ENCODE peak calls at places on chromosomes 1 and 21, in six cellular contexts. K is AG04450, W is epithelial cell of esophagus, B is cardiac fibroblast, F is fibroblast of lung, Y is adrenal gland. R is an unnamed sample.

GRCh38 chr1:97138515-97139032 is 417.0 kb downstream of the PTBP2 start:
- DNase-seq in W (no peak), Y (no peak), K (no peak), F (no peak), B (no peak), R (no peak)

GRCh38 chr1:6519935-6520621 is 28.6 kb upstream of the PLEKHG5 start:
- DNase-seq in W (peak), K (peak), B (peak), F (peak), Y (peak), R (peak)

GRCh38 chr1:192913683-192914082 is 104.8 kb downstream of the RGS2 start:
- DNase-seq in K (no peak), W (peak), Y (no peak), F (no peak), B (no peak), R (no peak)

GRCh38 chr1:226656601-226657277 is 82.3 kb downstream of the ITPKB start:
- DNase-seq in F (peak), W (peak), K (no peak), B (peak), Y (no peak), R (peak)

GRCh38 chr21:38937844-38938243 is 132.1 kb downstream of the ETS2 start:
- DNase-seq in B (no peak), K (no peak), Y (no peak), F (no peak), W (no peak), R (no peak)

GRCh38 chr1:153585009-153585408 is 19.4 kb upstream of the S100A2 start:
- DNase-seq in F (no peak), Y (no peak), W (no peak), B (no peak), K (no peak), R (no peak)

GRCh38 chr1:23122023-23122738 is 46.5 kb downstream of the LUZP1 start:
- DNase-seq in Y (peak), K (no peak), W (peak), F (peak), B (peak), R (peak)

GRCh38 chr1:12708956-12709555 is 6.9 kb upstream of the AADACL3 start:
- DNase-seq in W (peak), B (peak), K (no peak), Y (no peak), F (no peak), R (no peak)

GRCh38 chr1:975896-976683 is 5.8 kb downstream of the PERM1 start:
- DNase-seq in F (peak), Y (peak), K (no peak), B (peak), W (peak), R (peak)

GRCh38 chr21:17679002-17679600 is 66.4 kb upstream of the BTG3 start:
- DNase-seq in K (peak), Y (no peak), W (peak), B (peak), F (peak), R (peak)

GRCh38 chr1:44805311-44806024 is 1.7 kb downstream of the DYNLT4 start:
- DNase-seq in K (no peak), Y (no peak), W (no peak), B (no peak), F (no peak), R (no peak)

GRCh38 chr1:9296850-9297249 is 4.2 kb downstream of the SPSB1 start:
- DNase-seq in Y (no peak), K (no peak), B (no peak), W (no peak), F (no peak), R (no peak)
- H3K4me3 ChIP-seq in Y (no peak), K (no peak), B (no peak), W (no peak), F (no peak), R (no peak)

GRCh38 chr1:26529405-26529654 is 231 bp upstream of the RPS6KA1 start:
- DNase-seq in B (no peak), Y (no peak), W (no peak), K (no peak), F (no peak), R (no peak)

GRCh38 chr1:26529655-26530539 is at the start of gene RPS6KA1:
- DNase-seq in Y (peak), F (peak), W (peak), B (no peak), K (no peak), R (peak)

GRCh38 chr1:26530540-26530897 is 958 bp downstream of the RPS6KA1 start:
- DNase-seq in K (no peak), Y (no peak), F (no peak), W (peak), B (no peak), R (no peak)

GRCh38 chr1:26531651-26532131 is 2.1 kb downstream of the RPS6KA1 start:
- DNase-seq in F (no peak), W (peak), B (no peak), K (no peak), Y (peak), R (peak)

GRCh38 chr1:26530898-26531598 is 1.5 kb downstream of the RPS6KA1 start:
- DNase-seq in B (peak), Y (peak), F (peak), W (peak), K (no peak), R (peak)
- TF ChIP-seq CTCF in B (peak), Y (no peak), F (peak), W (peak), K (peak), R (peak)

DNA sequence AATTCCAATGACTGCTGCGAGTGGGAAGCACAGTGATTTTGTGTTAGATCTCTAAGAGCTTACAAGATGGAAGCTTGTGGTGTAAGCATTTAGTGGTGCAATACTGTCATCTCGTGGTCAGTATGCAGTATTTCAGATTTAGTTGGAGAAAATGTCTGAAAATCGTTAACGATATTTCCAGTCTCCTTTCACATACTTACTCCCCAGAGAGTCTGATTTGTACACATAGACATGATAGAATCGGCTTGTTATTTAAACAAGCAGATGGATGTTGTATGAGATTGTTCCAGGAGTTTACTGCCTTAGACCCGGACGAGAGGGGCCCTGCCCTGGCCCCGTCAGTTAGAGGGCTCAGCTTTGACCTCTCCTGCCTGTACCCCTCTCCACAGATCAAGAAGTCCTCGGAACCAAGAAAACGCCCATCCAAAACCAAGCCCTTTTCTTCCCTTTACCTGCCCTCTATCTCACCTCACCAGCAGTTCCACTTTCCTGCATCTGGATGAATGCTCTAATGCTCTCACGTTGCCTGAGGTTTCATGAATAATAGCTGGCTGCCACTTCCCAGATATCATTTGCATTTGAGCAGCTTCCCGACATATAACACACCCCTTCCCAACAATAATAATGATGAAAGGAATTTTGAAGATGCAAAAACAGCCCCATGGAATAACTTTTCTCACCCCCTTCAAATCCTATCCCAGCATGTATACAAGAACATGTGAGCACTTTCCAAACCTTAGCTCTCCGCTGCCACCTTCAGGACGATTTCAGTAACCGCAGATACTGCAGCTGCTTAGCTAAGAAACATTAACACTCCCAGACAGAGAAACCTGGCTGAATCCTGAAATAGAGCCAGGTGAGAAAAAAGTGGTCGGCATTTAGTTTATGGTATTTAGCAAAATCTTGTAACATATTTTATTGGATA is 247.3 kb downstream of the LTN1 start:
- DNase-seq in F (peak), Y (peak), B (peak), K (peak), W (peak), R (peak)
- H3K4me3 ChIP-seq in F (peak), Y (peak), B (peak), K (peak), W (peak), R (peak)

DNA sequence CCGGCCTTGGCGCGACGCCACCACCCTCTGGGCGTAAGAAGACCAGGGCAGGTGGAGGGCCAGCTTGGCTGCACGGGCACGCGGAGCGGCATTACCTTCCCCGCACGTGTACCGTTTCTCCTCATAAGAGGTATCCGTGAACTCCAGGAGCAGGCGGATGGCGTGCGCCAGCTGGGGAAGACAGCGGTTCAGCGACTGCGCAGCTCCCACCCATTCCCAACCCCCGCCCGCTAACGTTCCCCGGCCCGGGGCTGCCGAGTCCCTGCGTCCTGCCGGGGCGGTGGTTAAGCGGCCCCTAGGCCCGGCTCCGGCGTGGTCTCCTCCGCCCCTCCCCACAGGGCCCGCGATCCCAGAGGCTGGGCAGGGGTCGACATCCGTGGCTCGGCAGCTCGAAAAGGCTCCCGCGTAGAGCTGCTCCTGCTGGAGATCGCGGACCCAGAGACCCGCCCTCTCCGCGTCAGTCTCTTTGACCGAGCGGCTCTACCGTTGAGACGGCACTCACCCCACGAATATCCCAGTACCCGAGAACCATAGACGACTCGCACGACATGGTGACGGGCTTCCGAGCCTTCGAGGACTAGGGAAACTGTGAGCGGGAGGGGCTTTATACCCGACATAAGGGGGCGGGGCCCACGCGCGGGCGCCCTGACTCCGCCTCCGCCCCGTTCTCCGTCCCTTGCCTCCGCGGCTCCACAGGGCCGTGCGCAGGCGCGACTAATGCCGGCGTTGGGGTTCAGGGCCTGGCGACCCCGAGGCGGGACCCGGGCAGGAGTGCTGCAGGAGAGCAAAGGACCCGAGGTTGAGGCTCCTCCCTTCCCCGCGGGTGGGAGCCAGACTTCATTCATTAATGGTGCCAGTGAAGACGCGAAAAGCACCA is 862 bp downstream of the GSTM3 start:
- DNase-seq in B (peak), Y (peak), W (peak), K (peak), F (peak), R (peak)
- TF ChIP-seq CTCF in B (no peak), Y (no peak), W (no peak), K (no peak), F (no peak), R (no peak)

GRCh38 chr1:17205652-17206051 is 724 bp downstream of the PADI1 start:
- DNase-seq in W (no peak), Y (no peak), F (no peak), B (no peak), K (no peak), R (no peak)
- H3K4me3 ChIP-seq in W (no peak), Y (no peak), F (no peak), B (no peak), K (no peak), R (no peak)

GRCh38 chr21:41954654-41955499 is 1.1 kb upstream of the C2CD2 start:
- DNase-seq in K (no peak), F (no peak), Y (no peak), B (no peak), W (no peak), R (no peak)

GRCh38 chr21:41955516-41955915 is 1.7 kb upstream of the C2CD2 start:
- DNase-seq in K (no peak), F (no peak), Y (no peak), B (no peak), W (no peak), R (no peak)

GRCh38 chr21:41953249-41953830 is 478 bp downstream of the C2CD2 start:
- DNase-seq in Y (no peak), K (no peak), W (no peak), F (no peak), B (no peak), R (no peak)

GRCh38 chr21:41952568-41953248 is 1.1 kb downstream of the C2CD2 start:
- DNase-seq in F (no peak), B (peak), W (no peak), K (no peak), Y (no peak), R (no peak)

DNA sequence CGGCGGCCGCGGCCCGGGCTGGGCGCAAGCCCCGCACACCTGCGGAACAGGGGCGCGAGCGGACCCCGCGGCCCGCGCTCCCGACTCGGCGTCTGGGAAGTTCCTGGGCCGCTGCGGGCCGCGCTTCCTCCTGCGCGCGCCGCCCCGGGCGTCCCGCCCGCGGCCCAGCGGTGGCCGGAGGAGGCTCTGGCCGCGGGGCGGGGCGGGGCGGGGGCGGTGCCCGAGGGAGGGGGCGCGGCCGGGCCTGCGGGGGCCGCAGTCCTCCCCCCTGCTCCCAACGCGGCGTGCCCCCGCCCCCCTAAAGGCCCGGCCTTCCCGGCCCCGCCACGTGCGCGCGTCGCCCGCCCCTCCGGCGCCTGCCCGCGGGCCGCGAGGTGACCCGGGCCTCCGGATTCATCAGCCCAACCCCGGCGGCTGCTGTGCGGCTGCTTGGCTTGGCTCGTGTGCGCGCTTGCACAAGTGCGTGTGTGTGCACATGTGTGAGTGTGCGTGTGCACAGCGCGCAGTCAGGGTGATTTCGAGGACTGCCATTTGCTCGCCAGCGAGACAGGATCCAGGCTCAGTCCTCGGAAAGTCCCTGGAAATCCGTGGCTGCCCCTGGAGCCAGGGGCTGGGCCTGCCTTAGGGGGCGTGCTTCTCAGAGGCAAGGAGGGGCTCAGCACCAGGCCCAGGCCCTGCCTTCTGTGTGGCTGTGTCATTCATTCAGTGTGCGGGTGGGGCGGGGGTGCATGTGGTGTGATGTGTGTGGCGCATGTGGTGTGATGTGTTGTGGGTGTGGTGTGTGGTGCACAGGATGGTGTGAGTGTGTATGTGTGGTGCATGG is at the start of gene C2CD2:
- DNase-seq in K (no peak), W (peak), Y (peak), B (peak), F (peak), R (no peak)
- TF ChIP-seq CTCF in K (no peak), W (no peak), Y (peak), B (no peak), F (peak), R (no peak)

GRCh38 chr1:205310981-205311704 is 10.4 kb downstream of the NUAK2 start:
- DNase-seq in K (no peak), W (no peak), F (no peak), Y (no peak), B (no peak), R (no peak)

GRCh38 chr1:205314986-205315618 is 6.4 kb downstream of the NUAK2 start:
- DNase-seq in W (no peak), B (no peak), K (no peak), F (no peak), Y (no peak), R (no peak)

GRCh38 chr1:205312866-205313680 is 8.5 kb downstream of the NUAK2 start:
- DNase-seq in F (no peak), K (no peak), B (no peak), Y (no peak), W (no peak), R (no peak)

GRCh38 chr1:205316179-205316578 is 5.4 kb downstream of the NUAK2 start:
- DNase-seq in F (no peak), K (no peak), B (no peak), W (no peak), Y (no peak), R (no peak)

DNA sequence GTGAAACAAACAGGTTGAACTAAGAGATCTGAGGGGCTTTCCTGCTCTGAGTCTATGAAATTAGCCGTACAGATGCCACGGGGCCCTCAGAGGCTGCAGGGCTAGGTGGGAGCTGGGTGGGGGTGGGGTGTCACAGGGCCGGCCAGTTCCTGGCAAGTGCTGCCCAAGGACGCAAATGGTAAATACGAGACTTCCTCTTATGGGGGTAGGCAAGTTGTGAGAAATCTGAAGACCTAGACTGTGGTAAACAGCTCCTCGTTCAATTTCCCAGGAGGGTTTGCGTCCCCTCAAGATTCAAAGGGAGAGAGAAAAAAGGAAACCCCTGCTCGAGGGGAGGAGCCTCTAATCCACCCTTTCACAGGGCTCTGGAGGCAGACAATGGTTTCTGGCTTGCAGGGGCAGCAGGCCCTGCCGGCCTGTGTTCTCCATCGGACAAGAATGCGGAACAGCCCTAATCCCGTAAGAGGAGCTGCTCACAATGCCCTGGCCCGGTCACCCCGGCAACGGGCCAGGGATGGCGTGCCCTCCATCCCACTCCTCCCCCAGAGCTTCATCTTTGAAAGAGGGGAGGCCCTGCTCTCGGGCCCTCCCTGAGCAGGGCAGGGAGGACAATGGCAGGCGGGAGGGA is 7.8 kb downstream of the NUAK2 start:
- DNase-seq in Y (peak), B (peak), F (peak), K (peak), W (peak), R (peak)
- H3K4me3 ChIP-seq in Y (no peak), B (no peak), F (peak), K (peak), W (no peak), R (no peak)

DNA sequence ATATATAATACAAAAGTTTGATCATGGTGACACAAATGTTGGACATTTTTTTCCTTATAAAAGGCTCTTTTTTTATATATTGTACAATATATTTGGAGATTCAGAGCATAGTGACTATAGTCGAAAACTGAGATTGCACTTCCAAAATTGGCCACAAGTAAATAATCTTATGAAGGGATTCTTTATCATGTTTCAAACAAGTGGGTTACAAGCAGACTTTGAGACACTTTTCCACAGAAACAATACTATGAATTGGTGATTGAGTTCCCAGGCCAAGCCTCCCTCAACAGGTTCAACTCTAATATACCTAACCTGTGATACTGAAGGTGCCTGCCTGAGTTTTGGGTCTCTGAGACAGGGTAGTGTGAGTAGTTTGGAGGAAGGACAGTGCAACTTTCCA is 13.8 kb downstream of the LEPR start:
- DNase-seq in B (no peak), K (no peak), W (no peak), F (no peak), Y (no peak), R (no peak)
- TF ChIP-seq CTCF in B (no peak), K (peak), W (peak), F (peak), Y (no peak), R (no peak)

GRCh38 chr1:237211031-237211430 is 169.0 kb downstream of the RYR2 start:
- DNase-seq in B (no peak), W (peak), F (no peak), K (no peak), Y (no peak), R (no peak)
- H3K4me3 ChIP-seq in B (no peak), W (no peak), F (no peak), K (no peak), Y (no peak), R (no peak)

DNA sequence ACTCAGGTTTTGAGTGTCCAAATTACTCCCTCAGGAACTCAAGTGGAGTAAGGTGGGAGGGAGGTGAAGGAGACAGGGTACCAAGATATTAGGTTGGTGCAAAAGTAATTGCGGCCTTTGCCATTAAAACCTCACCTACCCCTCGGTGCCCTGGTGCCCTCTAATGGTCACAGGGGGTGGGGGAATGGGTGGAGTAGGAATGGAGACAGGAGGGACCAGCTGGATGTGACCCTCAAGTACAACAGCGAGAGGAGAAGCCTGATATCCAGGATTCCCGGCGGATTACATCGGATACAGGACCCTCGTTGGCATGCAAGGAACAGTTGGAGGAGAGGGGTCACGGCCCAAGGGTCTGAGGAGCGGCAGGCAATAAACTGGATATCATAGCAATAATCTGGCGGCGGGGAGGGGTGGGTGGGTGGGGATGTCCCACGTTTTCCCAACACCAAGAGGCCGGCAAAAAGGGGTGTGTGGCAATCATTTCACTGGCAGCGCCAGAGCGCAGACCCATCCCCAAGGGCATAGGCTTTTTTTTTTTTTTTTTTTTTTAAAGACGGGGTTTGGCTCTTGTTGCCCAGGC is 4.3 kb upstream of the ZBTB7B start:
- DNase-seq in B (no peak), K (no peak), F (no peak), W (no peak), Y (no peak), R (no peak)
- TF ChIP-seq CTCF in B (peak), K (no peak), F (no peak), W (no peak), Y (peak), R (no peak)

R was measured in prostate gland.